ENCODE peak calls at places on chromosomes 6 and 20, in seven cellular contexts. F is heart right ventricle, I is progenitor cell of endocrine pancreas, V is GM23338, Z is cardiac fibroblast, U is omental fat pad, N is H1. O is an unnamed sample.

GRCh38 chr6:120211955-120212792 is 862.6 kb upstream of the MAN1A1 start:
- DNase-seq in F (no peak), I (no peak), V (no peak), Z (peak; percentile 11), U (no peak), N (no peak), O (no peak)

GRCh38 chr20:51631011-51631950 is 88.8 kb upstream of the NFATC2 start:
- DNase-seq in F (peak; percentile 74), I (no peak), V (no peak), Z (peak; percentile 99), U (peak; percentile 27), N (no peak), O (peak; percentile 53)

GRCh38 chr6:7528565-7528964 is 12.9 kb upstream of the DSP start:
- DNase-seq in F (no peak), I (no peak), V (no peak), Z (peak; percentile 88), U (no peak), N (no peak), O (no peak)

GRCh38 chr6:38348366-38348765 is 291.4 kb downstream of the BTBD9 start:
- DNase-seq in F (no peak), I (no peak), V (no peak), Z (no peak), U (no peak), N (no peak), O (no peak)

GRCh38 chr6:169935348-169935718 is 183.9 kb downstream of the ERMARD start:
- DNase-seq in F (no peak), I (no peak), V (no peak), Z (no peak), U (no peak), N (no peak), O (no peak)

GRCh38 chr6:25193147-25193864 is 85.9 kb upstream of the CARMIL1 start:
- DNase-seq in F (peak; percentile 68), I (no peak), V (no peak), Z (peak; percentile 98), U (no peak), N (no peak), O (peak; percentile 78)

GRCh38 chr6:5190467-5190866 is 70.3 kb downstream of the LYRM4 start:
- DNase-seq in F (no peak), I (no peak), V (no peak), Z (peak; percentile 98), U (no peak), N (no peak), O (no peak)

GRCh38 chr6:13302751-13303667 is 25.3 kb downstream of the TBC1D7 start:
- DNase-seq in F (peak; percentile 66), I (no peak), V (no peak), Z (peak; percentile 100), U (no peak), N (peak; percentile 11), O (peak; percentile 41)

GRCh38 chr6:125270380-125270779 is 31.4 kb downstream of the HDDC2 start:
- DNase-seq in F (no peak), I (no peak), V (no peak), Z (no peak), U (no peak), N (no peak), O (no peak)

DNA sequence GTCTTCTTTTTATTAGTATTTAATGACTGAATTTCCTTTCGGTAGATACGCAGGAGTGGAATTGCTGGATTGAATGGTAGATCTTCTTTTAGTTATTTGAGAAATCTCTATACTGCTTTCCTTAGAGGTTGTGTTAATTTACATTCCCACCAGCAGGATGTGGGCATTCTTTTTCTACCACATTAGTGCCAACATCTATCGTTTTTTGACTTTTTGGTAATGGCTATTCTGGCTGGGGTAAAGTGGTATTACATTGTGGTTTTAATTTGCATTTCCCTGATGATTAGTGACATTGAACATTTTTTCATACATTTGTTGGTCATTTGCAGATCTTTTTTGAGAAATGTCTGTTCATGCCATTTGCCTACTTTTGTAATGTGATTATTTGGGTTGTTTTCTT is 37.1 kb downstream of the SUMO4 start:
- DNase-seq in F (no peak), I (no peak), V (no peak), Z (no peak), U (no peak), N (no peak), O (no peak)
- TF ChIP-seq CTCF in F (no peak), I (no peak), V (no peak), Z (no peak), U (no peak), N (no peak), O (no peak)

GRCh38 chr20:45353746-45354145 is 5.5 kb upstream of the SDC4 start:
- DNase-seq in F (no peak), I (no peak), V (no peak), Z (no peak), U (no peak), N (no peak), O (no peak)
- TF ChIP-seq CTCF in F (no peak), I (no peak), V (no peak), Z (no peak), U (no peak), N (no peak), O (no peak)

GRCh38 chr6:149888113-149888512 is 9.8 kb downstream of the RAET1E start:
- DNase-seq in F (no peak), I (no peak), V (no peak), Z (no peak), U (no peak), N (no peak), O (no peak)
- TF ChIP-seq CTCF in F (no peak), I (no peak), V (no peak), Z (no peak), U (no peak), N (no peak), O (no peak)

GRCh38 chr20:19802492-19803158 is 44.6 kb downstream of the RIN2 start:
- DNase-seq in F (no peak), I (no peak), V (peak; percentile 58), Z (peak; percentile 61), U (no peak), N (no peak), O (no peak)
- TF ChIP-seq CTCF in F (no peak), I (peak; percentile 14), V (peak; percentile 55), Z (no peak), U (no peak), N (peak; percentile 40), O (no peak)

GRCh38 chr6:109455502-109456282 is at the start of gene MICAL1:
- DNase-seq in F (peak; percentile 59), I (peak; percentile 68), V (peak; percentile 72), Z (peak; percentile 58), U (no peak), N (peak; percentile 84), O (peak; percentile 68)

GRCh38 chr6:109455161-109455501 is 441 bp downstream of the MICAL1 start:
- DNase-seq in F (no peak), I (no peak), V (peak; percentile 72), Z (no peak), U (no peak), N (no peak), O (no peak)

GRCh38 chr6:109453594-109454482 is 1.7 kb downstream of the MICAL1 start:
- DNase-seq in F (peak; percentile 44), I (no peak), V (no peak), Z (peak; percentile 58), U (no peak), N (no peak), O (peak; percentile 67)

GRCh38 chr6:109453156-109453555 is 2.4 kb downstream of the MICAL1 start:
- DNase-seq in F (no peak), I (no peak), V (no peak), Z (no peak), U (no peak), N (no peak), O (no peak)

GRCh38 chr6:109454483-109455160 is 950 bp downstream of the MICAL1 start:
- DNase-seq in F (peak; percentile 50), I (no peak), V (peak; percentile 48), Z (no peak), U (no peak), N (no peak), O (peak; percentile 39)
- TF ChIP-seq CTCF in F (no peak), I (no peak), V (no peak), Z (no peak), U (no peak), N (no peak), O (no peak)

DNA sequence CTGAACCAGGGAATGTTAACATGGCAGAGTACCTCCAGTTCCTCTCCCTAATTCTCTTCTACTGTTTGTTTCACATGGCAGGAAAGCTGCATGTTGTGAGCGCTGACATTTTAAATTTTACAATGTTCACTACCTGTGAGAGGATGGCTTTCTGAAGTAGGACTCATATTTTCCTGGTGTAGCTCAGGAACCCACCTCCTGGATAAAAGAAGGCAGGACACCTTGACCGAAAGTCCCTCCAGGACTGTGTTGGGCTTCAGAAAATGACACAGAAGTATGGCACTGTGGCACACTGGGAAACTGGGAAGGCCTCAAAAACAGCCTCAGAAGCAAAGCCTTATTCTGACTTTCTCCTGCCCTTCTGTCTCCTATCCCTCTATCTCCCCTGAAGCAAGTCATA is 33.3 kb downstream of the PTPRK start:
- DNase-seq in F (no peak), I (no peak), V (peak; percentile 42), Z (no peak), U (no peak), N (no peak), O (no peak)
- TF ChIP-seq CTCF in F (no peak), I (peak; percentile 52), V (peak; percentile 44), Z (peak; percentile 36), U (no peak), N (peak; percentile 24), O (no peak)

GRCh38 chr6:28542440-28543293 is 17.0 kb downstream of the GPX5 start:
- DNase-seq in F (no peak), I (peak; percentile 64), V (peak; percentile 98), Z (peak; percentile 93), U (no peak), N (peak; percentile 88), O (peak; percentile 54)
- TF ChIP-seq CTCF in F (no peak), I (peak; percentile 79), V (peak; percentile 75), Z (peak; percentile 37), U (no peak), N (peak; percentile 71), O (no peak)

GRCh38 chr20:33250666-33251065 is 14.9 kb downstream of the BPIFA1 start:
- DNase-seq in F (no peak), I (no peak), V (no peak), Z (no peak), U (no peak), N (no peak), O (no peak)

GRCh38 chr20:33240923-33241322 is 5.1 kb downstream of the BPIFA1 start:
- DNase-seq in F (no peak), I (no peak), V (no peak), Z (no peak), U (no peak), N (no peak), O (no peak)

GRCh38 chr20:33249456-33249855 is 13.7 kb downstream of the BPIFA1 start:
- DNase-seq in F (no peak), I (no peak), V (no peak), Z (no peak), U (no peak), N (no peak), O (no peak)

GRCh38 chr20:33242319-33243100 is 6.7 kb downstream of the BPIFA1 start:
- DNase-seq in F (no peak), I (no peak), V (no peak), Z (no peak), U (no peak), N (no peak), O (no peak)

GRCh38 chr20:33246077-33246476 is 10.3 kb downstream of the BPIFA1 start:
- DNase-seq in F (no peak), I (no peak), V (no peak), Z (no peak), U (no peak), N (no peak), O (no peak)
- TF ChIP-seq CTCF in F (no peak), I (no peak), V (no peak), Z (no peak), U (no peak), N (no peak), O (no peak)

GRCh38 chr20:63653041-63653973 is at the start of gene STMN3:
- DNase-seq in F (peak; percentile 90), I (peak; percentile 89), V (peak; percentile 97), Z (peak; percentile 82), U (peak; percentile 62), N (peak; percentile 95), O (peak; percentile 97)
- TF ChIP-seq CTCF in F (no peak), I (no peak), V (no peak), Z (no peak), U (no peak), N (no peak), O (no peak)

O was measured in ovary.